ENCODE peak calls at places on chromosomes 3 and 15, in ten cellular contexts. T is GOT3; S is GM13977; N is anterior cingulate cortex; Q is psoas muscle; W is ureter; V is midbrain; E is nephron progenitor cell; L is SHP77; X is activated CD4-positive, alpha-beta T cell treated with anti-CD3 and anti-CD28 coated beads, Interleukin-2, amount 50 U/mL, for 1 hour. I is an unnamed sample.

GRCh38 chr15:43469867-43470266 is 23.1 kb downstream of the TP53BP1 start:
- DNase-seq in N (no peak), W (no peak), L (no peak), E (no peak), V (no peak), S (no peak), T (no peak), X (no peak), Q (no peak), I (no peak)

GRCh38 chr3:49469037-49469875 is 811 bp upstream of the DAG1 start:
- DNase-seq in X (no peak), Q (peak), V (peak), T (no peak), S (no peak), L (peak), N (peak), W (peak), E (peak), I (no peak)

GRCh38 chr15:72009207-72009606 is 108.7 kb downstream of the MYO9A start:
- DNase-seq in T (no peak), N (no peak), S (no peak), W (no peak), L (no peak), E (peak), X (no peak), Q (no peak), V (no peak), I (no peak)

GRCh38 chr15:67592245-67592644 is 49.7 kb downstream of the MAP2K5 start:
- DNase-seq in V (no peak), W (no peak), T (no peak), S (no peak), L (no peak), Q (no peak), X (no peak), N (no peak), E (no peak), I (no peak)

GRCh38 chr3:24199775-24200247 is 254.7 kb downstream of the NR1D2 start:
- DNase-seq in V (no peak), E (no peak), X (no peak), S (no peak), W (no peak), T (no peak), N (no peak), Q (no peak), L (no peak), I (no peak)

GRCh38 chr15:71251548-71252035 is 136.3 kb downstream of the THSD4 start:
- DNase-seq in L (no peak), V (no peak), N (no peak), E (no peak), Q (no peak), W (no peak), S (no peak), X (no peak), T (no peak), I (no peak)

GRCh38 chr3:74603292-74603691 is 11.2 kb downstream of the CNTN3 start:
- DNase-seq in N (no peak), L (no peak), Q (no peak), T (no peak), X (no peak), W (no peak), V (no peak), E (no peak), S (no peak), I (no peak)

GRCh38 chr15:80834906-80835305 is 55.7 kb downstream of the CEMIP start:
- DNase-seq in V (peak), N (no peak), S (no peak), E (no peak), Q (no peak), L (no peak), W (no peak), X (no peak), T (no peak), I (no peak)